ENCODE peak calls at places on chromosomes 5 and 9, in ten cellular contexts. W is stomach; D is ovary; Z is CD8-positive, alpha-beta T cell; A is cardiac muscle cell; I is adrenal gland; K is right lobe of liver; V is psoas muscle; S is suprapubic skin; G is fibroblast of lung. R is an unnamed sample. For H3K36me3, the result is how much of the 10 kb centered on the place peaks cover.

GRCh38 chr9:7510209-7510608 is 289.4 kb downstream of the DMAC1 start:
- DNase-seq in W (no peak), D (no peak), Z (no peak), A (no peak), I (no peak), K (no peak), V (no peak), S (no peak), G (no peak), R (no peak)

GRCh38 chr9:91571036-91571435 is 147.4 kb upstream of the NFIL3 start:
- DNase-seq in W (no peak), D (no peak), Z (no peak), A (peak), I (no peak), K (no peak), V (no peak), S (no peak), G (peak), R (no peak)

GRCh38 chr5:174454464-174454863 is 269.9 kb upstream of the MSX2 start:
- DNase-seq in W (no peak), D (no peak), Z (no peak), A (no peak), I (no peak), K (no peak), V (no peak), S (no peak), G (no peak), R (no peak)

GRCh38 chr5:111063709-111064322 is 7.7 kb upstream of the TSLP start:
- DNase-seq in W (no peak), D (no peak), Z (no peak), A (peak), I (no peak), K (peak), V (no peak), S (no peak), G (peak), R (no peak)

GRCh38 chr5:2522372-2522771 is 229.1 kb downstream of the IRX2 start:
- DNase-seq in W (no peak), D (no peak), Z (no peak), A (no peak), I (peak), K (no peak), V (no peak), S (peak), G (no peak), R (no peak)

GRCh38 chr5:175743676-175744210 is 85.9 kb downstream of the HRH2 start:
- DNase-seq in W (no peak), D (no peak), Z (no peak), A (peak), I (peak), K (no peak), V (no peak), S (no peak), G (peak), R (no peak)

GRCh38 chr9:71685394-71685793 is 82.9 kb downstream of the CEMIP2 start:
- DNase-seq in W (no peak), D (no peak), Z (no peak), A (no peak), I (no peak), K (no peak), V (no peak), S (no peak), G (peak), R (no peak)

GRCh38 chr5:2700876-2701275 is 50.6 kb downstream of the IRX2 start:
- DNase-seq in W (no peak), D (no peak), Z (no peak), A (no peak), I (no peak), K (no peak), V (no peak), S (no peak), G (no peak), R (no peak)

GRCh38 chr5:55406292-55406691 is 98.5 kb downstream of the MTREX start:
- DNase-seq in W (no peak), D (no peak), Z (no peak), A (no peak), I (no peak), K (no peak), V (no peak), S (no peak), G (no peak), R (no peak)

GRCh38 chr9:73845954-73846690 is 651.0 kb upstream of the RORB start:
- DNase-seq in W (no peak), D (no peak), Z (no peak), A (no peak), I (no peak), K (no peak), V (no peak), S (no peak), G (no peak), R (no peak)

GRCh38 chr5:175863316-175863715 is 8.1 kb upstream of the CPLX2 start:
- DNase-seq in W (no peak), D (no peak), Z (no peak), A (no peak), I (no peak), K (no peak), V (no peak), S (no peak), G (no peak), R (no peak)

GRCh38 chr5:142151436-142152382 is 43.1 kb downstream of the NDFIP1 start:
- DNase-seq in W (peak), D (no peak), Z (no peak), A (peak), I (peak), K (no peak), V (no peak), S (no peak), G (peak), R (no peak)

GRCh38 chr5:43040287-43041098 is at the start of gene ANXA2R:
- DNase-seq in W (peak), D (peak), Z (peak), A (peak), I (peak), K (peak), V (peak), S (peak), G (peak), R (peak)

GRCh38 chr9:20701058-20701457 is 17.0 kb downstream of the FOCAD start:
- DNase-seq in W (no peak), D (no peak), Z (no peak), A (peak), I (no peak), K (no peak), V (no peak), S (no peak), G (peak), R (no peak)

GRCh38 chr9:27732494-27732893 is 159.2 kb upstream of the C9orf72 start:
- DNase-seq in W (no peak), D (no peak), Z (no peak), A (no peak), I (no peak), K (no peak), V (no peak), S (no peak), G (no peak), R (no peak)

GRCh38 chr5:41118177-41118576 is 47.0 kb upstream of the MROH2B start:
- DNase-seq in W (no peak), D (no peak), Z (no peak), A (no peak), I (no peak), K (no peak), V (no peak), S (no peak), G (no peak), R (no peak)

GRCh38 chr9:33137271-33137670 is 29.9 kb downstream of the B4GALT1 start:
- DNase-seq in W (no peak), D (no peak), Z (no peak), A (no peak), I (peak), K (no peak), V (no peak), S (peak), G (no peak), R (no peak)

GRCh38 chr9:71766663-71767062 is 1.6 kb downstream of the CEMIP2 start:
- DNase-seq in W (no peak), D (no peak), Z (no peak), A (no peak), I (no peak), K (no peak), V (no peak), S (no peak), G (no peak), R (no peak)

GRCh38 chr5:121251954-121252353 is 599.7 kb upstream of the FTMT start:
- DNase-seq in W (no peak), D (no peak), Z (no peak), A (peak), I (no peak), K (no peak), V (no peak), S (no peak), G (peak), R (no peak)

GRCh38 chr9:15136646-15137045 is 170.4 kb downstream of the TTC39B start:
- DNase-seq in W (no peak), D (no peak), Z (no peak), A (no peak), I (no peak), K (no peak), V (no peak), S (no peak), G (no peak), R (no peak)

GRCh38 chr9:109974143-109974917 is 194.3 kb downstream of the PALM2AKAP2 start:
- DNase-seq in W (peak), D (no peak), Z (no peak), A (no peak), I (peak), K (peak), V (no peak), S (no peak), G (no peak), R (peak)

GRCh38 chr9:122213589-122214413 is 15.0 kb downstream of the LHX6 start:
- DNase-seq in W (peak), D (peak), Z (no peak), A (no peak), I (peak), K (no peak), V (no peak), S (no peak), G (no peak), R (peak)

GRCh38 chr5:40623480-40624420 is 56.0 kb upstream of the PTGER4 start:
- DNase-seq in W (no peak), D (no peak), Z (peak), A (no peak), I (no peak), K (no peak), V (no peak), S (no peak), G (no peak), R (no peak)

GRCh38 chr5:54387659-54388232 is 67.8 kb upstream of the HSPB3 start:
- DNase-seq in W (no peak), D (no peak), Z (no peak), A (peak), I (no peak), K (no peak), V (no peak), S (no peak), G (peak), R (no peak)

GRCh38 chr5:140690376-140690932 is 716 bp downstream of the HARS1 start:
- DNase-seq in W (no peak), D (no peak), Z (no peak), A (no peak), I (no peak), K (no peak), V (no peak), S (no peak), G (no peak), R (no peak)

GRCh38 chr5:140690941-140691924 is at the start of the genes HARS1 and HARS2:
- DNase-seq in W (peak), D (peak), Z (peak), A (peak), I (peak), K (peak), V (peak), S (peak), G (peak), R (peak)

GRCh38 chr5:140696891-140697492 is 3.3 kb upstream of the ZMAT2 start:
- DNase-seq in W (no peak), D (no peak), Z (no peak), A (no peak), I (no peak), K (no peak), V (no peak), S (no peak), G (no peak), R (no peak)

DNA sequence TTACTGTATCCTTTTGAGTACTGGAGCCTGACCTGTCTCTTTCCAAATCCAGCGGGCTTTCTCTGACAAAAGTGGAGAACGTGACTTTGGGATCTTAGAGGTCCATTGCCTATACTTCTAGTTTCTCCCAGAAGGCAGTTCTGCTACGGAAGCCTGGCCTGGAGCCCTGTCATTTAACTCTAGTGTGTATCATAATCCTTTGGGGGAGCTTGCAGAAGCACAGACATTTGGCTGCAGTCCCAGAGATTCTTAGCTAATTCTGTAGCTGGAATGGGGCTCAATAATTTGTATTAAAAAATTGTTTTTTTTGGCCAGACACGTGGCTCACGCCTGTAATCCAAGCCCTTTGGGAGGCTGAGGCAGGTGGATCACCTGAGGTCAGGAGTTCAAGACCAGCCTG is 3.0 kb downstream of the HARS2 start:
- DNase-seq in W (no peak), D (no peak), Z (no peak), A (peak), I (no peak), K (no peak), V (no peak), S (no peak), G (no peak), R (no peak)
- H3K36me3 ChIP-seq in W (half or more), D (under half), Z (under half), A (under half), I (half or more), K (half or more), V (under half), S (half or more), G (under half), R (under half)

DNA sequence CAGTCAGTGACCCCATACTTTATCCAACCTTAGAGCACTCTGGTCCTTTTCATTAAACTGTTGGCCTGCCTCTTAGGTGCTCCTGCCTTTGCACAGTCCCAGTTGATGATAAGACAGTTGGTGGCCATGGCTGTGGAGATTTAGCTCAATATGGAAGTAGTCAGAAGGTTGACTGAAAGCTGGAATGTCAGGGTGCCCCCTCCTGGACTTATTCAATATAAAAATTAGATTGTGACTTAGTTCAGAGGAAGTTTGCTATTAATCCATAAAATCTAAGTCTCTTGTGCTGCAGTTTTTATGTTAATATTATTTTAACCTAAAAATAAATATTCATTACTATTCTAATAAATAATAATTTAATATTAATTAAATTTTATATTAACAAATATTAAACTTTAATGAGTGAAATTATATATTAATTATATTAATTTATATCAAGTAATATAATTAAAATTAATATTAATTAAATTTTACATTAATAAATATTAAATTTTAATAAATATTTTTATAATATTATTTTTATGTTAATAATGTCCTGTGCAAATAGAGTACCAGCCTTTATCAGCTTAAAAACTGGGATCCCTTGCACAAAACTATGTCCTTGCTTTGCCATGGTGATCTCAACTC is 77.7 kb upstream of the ADAMTSL1 start:
- DNase-seq in W (no peak), D (no peak), Z (no peak), A (peak), I (no peak), K (no peak), V (no peak), S (no peak), G (peak), R (no peak)
- TF ChIP-seq CTCF in W (no peak), D (no peak), Z (no peak), A (peak), I (peak), K (no peak), V (no peak), S (no peak), G (no peak), R (no peak)

DNA sequence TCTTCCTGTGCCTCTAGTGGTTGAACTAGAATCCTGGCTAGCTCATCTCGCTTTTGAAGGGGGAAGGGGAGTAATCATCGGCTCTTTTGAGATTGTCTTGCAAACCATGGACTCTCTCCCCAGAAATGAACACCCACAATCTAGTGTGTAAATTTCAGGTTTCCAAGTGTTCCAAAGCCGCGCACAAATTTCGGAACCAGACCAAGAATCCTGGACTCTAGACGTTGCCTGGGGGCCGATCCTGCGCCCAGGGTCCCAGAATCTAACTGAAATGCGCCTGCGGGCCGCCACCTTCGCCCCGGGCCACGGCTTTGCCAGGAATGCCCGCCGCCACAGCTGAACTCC is 4.8 kb upstream of the FOXE1 start:
- DNase-seq in W (no peak), D (no peak), Z (no peak), A (no peak), I (no peak), K (no peak), V (no peak), S (no peak), G (no peak), R (no peak)
- H3K4me3 ChIP-seq in W (peak), D (no peak), Z (no peak), A (no peak), I (peak), K (peak), V (peak), S (peak), G (no peak), R (peak)

DNA sequence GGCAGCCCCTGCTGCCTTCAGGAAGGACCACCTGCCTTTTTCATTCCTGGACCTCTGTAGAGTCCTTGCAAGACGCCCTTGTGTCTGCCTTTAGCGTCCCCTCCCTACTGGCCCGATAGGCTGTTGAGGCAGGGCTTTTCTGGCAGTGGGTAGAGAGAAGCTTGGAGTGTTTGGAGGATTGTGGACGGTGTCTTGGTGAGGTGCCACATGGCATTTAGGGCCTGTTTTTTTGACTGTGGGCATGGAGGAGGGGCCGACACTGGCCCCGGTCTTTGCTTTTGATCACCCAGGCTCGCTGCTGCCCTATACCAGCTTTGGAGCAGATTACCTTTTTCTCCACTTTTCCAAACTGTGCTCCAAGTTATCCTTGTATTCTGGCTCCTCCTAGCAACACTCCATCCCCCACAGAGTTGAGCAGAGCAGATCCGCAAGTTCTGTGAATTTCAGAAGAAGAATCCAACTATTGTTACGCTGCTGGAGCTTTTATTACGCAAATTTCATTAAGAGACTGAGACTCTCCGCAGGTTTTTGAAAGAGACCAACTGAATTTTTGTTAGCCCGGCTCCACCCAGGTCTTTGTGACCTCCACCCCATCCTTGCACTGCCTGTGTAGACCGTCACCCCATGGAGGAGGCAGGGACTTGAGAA is 34.8 kb upstream of the PRDM12 start:
- DNase-seq in W (no peak), D (no peak), Z (no peak), A (no peak), I (no peak), K (no peak), V (no peak), S (no peak), G (no peak), R (no peak)
- H3K36me3 ChIP-seq in W (half or more), D (under half), Z (half or more), A (under half), I (half or more), K (half or more), V (under half), S (half or more), G (under half), R (under half)

DNA sequence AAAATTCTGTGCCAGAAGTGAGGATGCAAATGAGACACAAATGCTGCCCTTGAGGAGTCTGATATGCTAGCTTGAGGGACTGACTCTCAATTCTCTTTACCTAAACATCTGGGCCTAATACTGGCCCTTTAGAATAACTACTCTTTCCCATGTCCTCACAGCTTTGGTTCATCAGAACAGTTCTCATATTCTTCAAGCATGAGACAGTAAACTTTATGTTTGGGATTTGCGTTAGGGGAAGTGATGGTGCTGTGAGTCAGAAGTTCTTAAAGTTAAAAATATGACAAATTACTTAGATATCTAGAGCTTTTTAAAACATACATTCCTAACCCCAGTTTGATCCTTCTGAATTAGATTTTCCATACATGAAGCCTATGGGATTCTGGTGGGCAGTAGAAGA is 665.0 kb upstream of the RGMB start:
- DNase-seq in W (no peak), D (no peak), Z (no peak), A (peak), I (no peak), K (no peak), V (no peak), S (no peak), G (peak), R (no peak)
- TF ChIP-seq CTCF in W (no peak), D (no peak), Z (no peak), A (no peak), I (no peak), K (no peak), V (no peak), S (no peak), G (no peak), R (no peak)

R was measured in GM06990.